ENCODE peak calls at places on chromosomes 5 and 9, in nine cellular contexts. N is body of pancreas, I is tibial nerve, E is ovary, W is pancreas, L is IMR-90, J is endodermal cell, B is mammary epithelial cell, H is hepatocyte. R is an unnamed sample.

GRCh38 chr5:88885043-88885442 is 2.1 kb upstream of the MEF2C start:
- DNase-seq in H (no peak), W (no peak), I (no peak), J (no peak), E (no peak), B (no peak), N (no peak), L (no peak), R (no peak)

GRCh38 chr5:118243613-118244012 is 744.7 kb downstream of the DTWD2 start:
- DNase-seq in H (no peak), L (no peak), N (no peak), I (no peak), E (no peak), J (no peak), B (no peak), W (no peak), R (no peak)

GRCh38 chr9:104868687-104869404 is 59.1 kb downstream of the ABCA1 start:
- DNase-seq in I (peak; percentile 29), H (peak; percentile 84), E (peak; percentile 84), L (peak; percentile 91), B (peak; percentile 48), W (peak; percentile 28), N (peak; percentile 39), J (peak; percentile 80), R (peak; percentile 12)

GRCh38 chr5:44881266-44881665 is 72.5 kb downstream of the MRPS30 start:
- DNase-seq in B (no peak), I (no peak), W (no peak), J (no peak), N (no peak), E (no peak), L (no peak), H (no peak), R (no peak)

GRCh38 chr9:129617167-129617566 is 3.7 kb downstream of the C9orf50 start:
- DNase-seq in I (no peak), L (peak; percentile 86), E (no peak), J (peak; percentile 83), B (peak; percentile 66), H (peak; percentile 58), N (no peak), W (no peak), R (peak; percentile 83)

GRCh38 chr5:173327084-173327947 is 898 bp downstream of the STC2 start:
- DNase-seq in I (no peak), W (peak; percentile 40), H (peak; percentile 52), E (no peak), B (peak; percentile 20), L (peak; percentile 58), N (peak; percentile 46), J (peak; percentile 82), R (peak; percentile 44)

GRCh38 chr5:146778795-146779579 is 99.6 kb downstream of the PPP2R2B start:
- DNase-seq in B (no peak), E (no peak), L (no peak), I (no peak), J (no peak), N (no peak), H (no peak), W (no peak), R (no peak)

GRCh38 chr5:41234475-41234874 is 21.1 kb upstream of the C6 start:
- DNase-seq in H (no peak), L (no peak), I (no peak), E (no peak), B (no peak), W (no peak), J (no peak), N (no peak), R (no peak)

GRCh38 chr9:98867109-98867433 is 59.6 kb downstream of the GALNT12 start:
- DNase-seq in B (no peak), H (no peak), E (no peak), W (no peak), I (no peak), N (no peak), J (no peak), L (no peak), R (no peak)

GRCh38 chr5:179325296-179326031 is 19.8 kb downstream of the ADAMTS2 start:
- DNase-seq in I (no peak), N (peak; percentile 6), E (no peak), B (no peak), L (no peak), W (no peak), J (no peak), H (no peak), R (no peak)

GRCh38 chr5:95891499-95891898 is 69.0 kb upstream of the GLRX start:
- DNase-seq in N (no peak), J (no peak), E (no peak), H (no peak), W (no peak), I (no peak), B (no peak), L (no peak), R (no peak)

GRCh38 chr5:95895223-95895622 is 66.4 kb downstream of the ELL2 start:
- DNase-seq in I (no peak), N (no peak), W (no peak), E (no peak), B (no peak), H (no peak), L (no peak), J (no peak), R (no peak)

GRCh38 chr5:95887977-95888376 is 65.5 kb upstream of the GLRX start:
- DNase-seq in H (peak; percentile 50), E (no peak), I (no peak), N (no peak), J (no peak), B (no peak), W (no peak), L (no peak), R (no peak)

GRCh38 chr5:95895771-95896170 is 65.9 kb downstream of the ELL2 start:
- DNase-seq in I (no peak), B (no peak), E (no peak), W (no peak), N (no peak), H (no peak), J (no peak), L (no peak), R (no peak)

DNA sequence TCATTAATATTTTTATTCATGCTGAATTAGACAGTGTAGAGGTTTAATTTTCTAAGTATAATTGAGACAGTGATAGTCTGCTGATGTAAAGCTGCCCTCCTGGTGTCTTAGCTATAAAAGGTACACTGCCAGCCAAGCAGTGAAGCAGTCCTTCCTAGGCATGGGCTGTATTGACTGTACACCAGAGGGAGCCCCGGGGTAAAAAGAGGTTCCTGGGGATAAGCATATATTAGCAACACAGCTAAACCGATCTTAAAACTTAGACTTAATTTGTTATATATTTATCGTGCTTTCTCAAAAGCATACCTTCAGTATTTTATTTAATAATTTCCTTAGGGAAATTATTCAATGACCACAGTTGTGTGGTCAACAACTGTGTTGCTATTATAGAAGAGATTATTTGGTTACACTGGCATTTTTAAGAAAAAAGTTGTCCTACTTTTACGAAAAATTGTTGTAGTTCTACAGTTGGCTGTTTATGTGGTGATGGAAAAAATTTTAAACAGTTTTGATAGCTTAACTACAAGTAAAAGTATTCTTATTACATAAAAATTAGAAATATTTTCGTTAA is 68.8 kb downstream of the ELL2 start:
- DNase-seq in H (peak; percentile 45), N (peak; percentile 35), W (peak; percentile 28), J (peak; percentile 80), B (no peak), L (no peak), E (no peak), I (no peak), R (no peak)
- H3K27ac ChIP-seq in H (no peak overlapping the region), N (no peak overlapping the region), W (no peak overlapping the region), J (no peak overlapping the region), B (no peak overlapping the region), L (no peak overlapping the region), E (no peak overlapping the region), I (no peak overlapping the region), R (no peak overlapping the region)

GRCh38 chr9:92728831-92729734 is 35.5 kb downstream of the BICD2 start:
- DNase-seq in J (peak; percentile 67), L (peak; percentile 20), B (no peak), W (no peak), H (no peak), N (peak; percentile 1), E (no peak), I (no peak), R (no peak)
- H3K4me1 ChIP-seq in J (peaks cover 4% of the 10 kb centered on the region), L (peaks cover 3% of the 10 kb centered on the region), B (peaks cover 6% of the 10 kb centered on the region), W (no peaks in the 10 kb centered on the region), H (no peaks in the 10 kb centered on the region), N (no peaks in the 10 kb centered on the region), E (no peaks in the 10 kb centered on the region), I (no peaks in the 10 kb centered on the region), R (peaks cover 11% of the 10 kb centered on the region)

DNA sequence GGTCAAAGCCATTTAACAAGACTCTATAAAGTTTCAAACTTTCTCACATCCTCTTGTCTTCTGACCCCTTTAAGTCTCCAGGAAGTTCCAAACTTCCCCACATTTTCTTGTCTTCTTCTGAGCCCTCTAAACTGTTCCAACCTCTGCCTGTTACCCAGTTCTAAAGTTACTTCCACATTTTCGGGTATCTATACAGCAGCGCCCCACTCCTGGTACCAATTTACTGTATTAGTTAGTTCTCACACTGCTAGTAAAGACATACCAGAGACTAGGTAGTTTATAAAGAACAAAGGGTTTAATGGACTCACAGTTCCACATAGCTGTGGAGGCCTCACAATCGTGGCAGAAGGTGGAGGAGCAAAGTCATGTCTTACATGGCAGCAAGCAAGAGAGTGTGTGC is 23.3 kb upstream of the PRLR start:
- DNase-seq in L (no peak), W (no peak), B (no peak), N (no peak), H (no peak), I (no peak), E (no peak), J (no peak), R (no peak)
- TF ChIP-seq CTCF in L (no peak), W (no peak), B (no peak), N (no peak), H (no peak), I (no peak), E (no peak), J (no peak), R (no peak)

DNA sequence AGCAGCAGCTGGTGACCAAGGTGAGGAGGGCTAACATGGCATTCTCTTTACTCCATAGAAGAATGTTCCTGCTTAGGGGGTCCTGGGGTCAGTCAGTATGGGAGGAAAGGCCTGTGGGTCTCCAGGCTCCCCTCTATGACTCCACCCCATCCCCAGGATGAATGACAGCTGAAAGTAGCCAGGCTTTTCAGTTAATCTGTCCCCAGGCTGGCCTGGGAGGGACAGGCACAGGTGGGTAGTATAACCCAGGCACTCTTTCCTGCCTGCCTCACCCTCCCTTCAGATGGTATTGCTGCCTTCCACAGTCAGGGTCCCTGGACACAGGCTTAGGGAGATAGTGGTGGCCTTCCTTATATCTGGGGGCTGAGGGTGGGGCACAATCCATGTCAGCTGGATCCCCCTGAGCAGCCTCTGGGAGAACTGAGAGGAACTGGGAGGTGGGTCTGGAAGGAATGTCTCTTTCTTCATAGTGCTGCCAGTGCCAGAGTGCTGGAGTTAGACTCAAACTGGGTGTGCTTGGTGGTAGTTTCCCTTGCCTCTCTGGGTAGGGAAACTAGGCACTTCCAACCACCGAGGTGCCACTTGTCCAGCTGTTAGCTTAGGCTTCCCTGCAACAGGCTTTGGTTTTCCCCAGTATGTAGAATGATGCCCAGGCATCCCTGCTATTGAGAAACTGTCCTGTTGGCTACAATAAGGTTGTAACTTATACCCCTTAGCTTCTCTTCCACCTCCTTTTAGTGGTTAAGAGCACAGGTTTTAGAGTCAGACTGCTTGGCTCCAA is 27.8 kb downstream of the LARP1 start:
- DNase-seq in J (no peak), I (no peak), L (no peak), H (no peak), B (no peak), E (no peak), W (no peak), N (no peak), R (no peak)
- H3K27ac ChIP-seq in J (no peak overlapping the region), I (peak overlapping the region; percentile 73), L (no peak overlapping the region), H (peak overlapping the region; percentile 56), B (no peak overlapping the region), E (no peak overlapping the region), W (no peak overlapping the region), N (peak overlapping the region; percentile 42), R (no peak overlapping the region)